ENCODE peak calls at places on chromosomes 5 and 9, in six cellular contexts. W is K562, G is Panc1, I is HCT116, X is GM23338, U is HepG2. H is an unnamed sample.

GRCh38 chr5:55923873-55924500 is 70.8 kb downstream of the IL6ST start:
- ATAC-seq in W (peak), G (peak), I (no peak), X (no peak), U (no peak), H (no peak)

GRCh38 chr5:35618297-35618636 is 604 bp downstream of the SPEF2 start:
- ATAC-seq in W (no peak), G (peak), I (no peak), X (no peak), U (peak), H (peak)

GRCh38 chr5:84148651-84149050 is 236.0 kb downstream of the EDIL3 start:
- ATAC-seq in W (no peak), G (no peak), I (no peak), X (no peak), U (no peak), H (no peak)

GRCh38 chr5:102879741-102880140 is 124.6 kb downstream of the PAM start:
- ATAC-seq in W (no peak), G (no peak), I (no peak), X (no peak), U (no peak), H (no peak)

GRCh38 chr5:124743534-124744169 is 2.8 kb downstream of the ZNF608 start:
- ATAC-seq in W (no peak), G (peak), I (peak), X (peak), U (no peak), H (no peak)

GRCh38 chr9:111857555-111858211 is 38.9 kb upstream of the UGCG start:
- ATAC-seq in W (no peak), G (no peak), I (no peak), X (no peak), U (no peak), H (no peak)

GRCh38 chr9:14347408-14348224 is 33.7 kb upstream of the NFIB start:
- ATAC-seq in W (no peak), G (peak), I (no peak), X (peak), U (peak), H (peak)

GRCh38 chr9:130173462-130173876 is 1.3 kb downstream of the NCS1 start:
- ATAC-seq in W (no peak), G (no peak), I (no peak), X (peak), U (no peak), H (no peak)

GRCh38 chr9:22052376-22052945 is 43.4 kb upstream of the CDKN2B start:
- ATAC-seq in W (no peak), G (no peak), I (peak), X (no peak), U (no peak), H (no peak)

GRCh38 chr9:101383361-101383760 is 1.4 kb downstream of the BAAT start:
- ATAC-seq in W (no peak), G (no peak), I (no peak), X (no peak), U (no peak), H (no peak)

GRCh38 chr5:160312960-160313734 is 783 bp upstream of the CCNJL start:
- ATAC-seq in W (no peak), G (no peak), I (no peak), X (no peak), U (no peak), H (no peak)

GRCh38 chr5:127571314-127571713 is 53.9 kb downstream of the PRRC1 start:
- ATAC-seq in W (no peak), G (no peak), I (no peak), X (no peak), U (no peak), H (no peak)

GRCh38 chr5:44875661-44876250 is 67.0 kb downstream of the MRPS30 start:
- ATAC-seq in W (no peak), G (peak), I (peak), X (no peak), U (no peak), H (no peak)

GRCh38 chr9:109627042-109627441 is 128.9 kb upstream of the PTPN3 start:
- ATAC-seq in W (no peak), G (no peak), I (peak), X (peak), U (no peak), H (no peak)

GRCh38 chr5:109865636-109866035 is 175.9 kb downstream of the MAN2A1 start:
- ATAC-seq in W (peak), G (peak), I (no peak), X (no peak), U (peak), H (no peak)

GRCh38 chr5:61728287-61728686 is 396.2 kb downstream of the ZSWIM6 start:
- ATAC-seq in W (no peak), G (no peak), I (no peak), X (no peak), U (no peak), H (no peak)

GRCh38 chr5:149240354-149240998 is 31.2 kb upstream of the AFAP1L1 start:
- ATAC-seq in W (peak), G (no peak), I (no peak), X (no peak), U (no peak), H (no peak)

GRCh38 chr9:3337515-3337914 is 188.3 kb downstream of the RFX3 start:
- ATAC-seq in W (no peak), G (no peak), I (no peak), X (no peak), U (no peak), H (peak)

GRCh38 chr5:106875591-106876297 is 795.0 kb downstream of the EFNA5 start:
- ATAC-seq in W (peak), G (peak), I (peak), X (peak), U (peak), H (peak)

GRCh38 chr5:154138701-154139100 is 51.8 kb upstream of the GALNT10 start:
- ATAC-seq in W (no peak), G (no peak), I (no peak), X (peak), U (no peak), H (no peak)

GRCh38 chr5:81537905-81538535 is 144.1 kb upstream of the ACOT12 start:
- ATAC-seq in W (no peak), G (no peak), I (no peak), X (no peak), U (no peak), H (no peak)

GRCh38 chr5:143682221-143682620 is 129.7 kb upstream of the HMHB1 start:
- ATAC-seq in W (no peak), G (no peak), I (no peak), X (no peak), U (peak), H (no peak)

GRCh38 chr5:101942321-101942882 is 353.7 kb downstream of the SLCO4C1 start:
- ATAC-seq in W (no peak), G (peak), I (peak), X (peak), U (peak), H (no peak)

GRCh38 chr9:136171009-136171800 is 33.7 kb downstream of the LHX3 start:
- ATAC-seq in W (no peak), G (no peak), I (peak), X (peak), U (peak), H (no peak)

GRCh38 chr9:137411670-137412380 is 11.1 kb downstream of the EXD3 start:
- ATAC-seq in W (peak), G (peak), I (peak), X (no peak), U (no peak), H (peak)

GRCh38 chr5:1178529-1179382 is 22.6 kb upstream of the SLC6A19 start:
- ATAC-seq in W (peak), G (no peak), I (no peak), X (no peak), U (no peak), H (no peak)

GRCh38 chr5:143355710-143356109 is 47.8 kb downstream of the NR3C1 start:
- ATAC-seq in W (peak), G (peak), I (peak), X (no peak), U (peak), H (peak)

GRCh38 chr5:31924005-31924404 is 250.1 kb downstream of the GOLPH3 start:
- ATAC-seq in W (no peak), G (no peak), I (no peak), X (no peak), U (no peak), H (no peak)

GRCh38 chr5:107466233-107466769 is 204.4 kb downstream of the EFNA5 start:
- ATAC-seq in W (peak), G (peak), I (peak), X (peak), U (no peak), H (no peak)

GRCh38 chr5:111079846-111080245 is 8.3 kb downstream of the TSLP start:
- ATAC-seq in W (no peak), G (no peak), I (no peak), X (no peak), U (no peak), H (no peak)

GRCh38 chr5:89968870-89969472 is 440.6 kb downstream of the CETN3 start:
- ATAC-seq in W (no peak), G (no peak), I (no peak), X (no peak), U (no peak), H (no peak)

GRCh38 chr5:59484618-59485017 is 408.9 kb downstream of the PDE4D start:
- ATAC-seq in W (no peak), G (no peak), I (no peak), X (no peak), U (no peak), H (no peak)

GRCh38 chr9:95038666-95039065 is 278.8 kb downstream of the FANCC start:
- ATAC-seq in W (no peak), G (no peak), I (no peak), X (no peak), U (no peak), H (no peak)

GRCh38 chr5:96297290-96297689 is 135.8 kb downstream of the PCSK1 start:
- ATAC-seq in W (no peak), G (no peak), I (no peak), X (no peak), U (peak), H (peak)

GRCh38 chr9:70422371-70423043 is 8.1 kb upstream of the KLF9 start:
- ATAC-seq in W (no peak), G (no peak), I (no peak), X (no peak), U (no peak), H (no peak)

GRCh38 chr5:172454355-172455086 is at the start of gene SH3PXD2B:
- ATAC-seq in W (peak), G (peak), I (peak), X (peak), U (peak), H (peak)
- TF ChIP-seq POLR2AphosphoS5 in W (no peak), G (no peak), I (peak), X (no peak), U (no peak), H (peak)

DNA sequence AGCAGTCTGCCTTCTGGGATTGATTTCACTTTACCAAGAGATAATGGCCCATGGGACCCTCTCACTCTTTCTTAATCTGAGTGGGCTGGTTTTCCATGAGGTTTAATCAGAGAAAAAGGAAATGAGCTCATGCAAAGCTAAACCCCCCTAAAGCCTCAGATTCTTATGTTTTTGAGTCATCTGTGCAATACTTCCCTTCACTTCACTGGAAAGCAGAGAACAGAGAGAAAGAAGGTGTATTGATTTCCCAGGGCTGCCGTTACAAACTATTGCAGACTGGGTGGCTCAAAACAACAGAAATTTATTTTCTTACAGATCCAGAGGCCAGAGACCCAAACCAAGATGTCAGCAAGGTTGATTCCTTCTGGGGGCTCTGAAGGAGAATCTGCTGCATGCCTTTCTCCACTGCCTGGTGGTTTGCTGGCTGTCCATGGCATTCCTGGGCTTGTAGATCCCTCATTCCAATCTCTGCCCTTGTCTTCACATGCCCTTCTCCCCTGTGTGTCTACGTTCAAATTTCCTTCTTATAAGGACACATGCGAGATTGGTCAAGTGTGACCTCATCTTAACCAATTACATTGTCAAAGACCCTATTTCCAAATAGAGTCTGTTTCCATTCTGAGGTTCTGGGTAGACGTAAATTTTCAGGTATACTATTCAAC is 84.6 kb upstream of the RAI14 start:
- ATAC-seq in W (no peak), G (no peak), I (no peak), X (no peak), U (no peak), H (no peak)
- TF ChIP-seq POLR2AphosphoS5 in W (no peak), G (no peak), I (no peak), X (no peak), U (no peak), H (no peak)

DNA sequence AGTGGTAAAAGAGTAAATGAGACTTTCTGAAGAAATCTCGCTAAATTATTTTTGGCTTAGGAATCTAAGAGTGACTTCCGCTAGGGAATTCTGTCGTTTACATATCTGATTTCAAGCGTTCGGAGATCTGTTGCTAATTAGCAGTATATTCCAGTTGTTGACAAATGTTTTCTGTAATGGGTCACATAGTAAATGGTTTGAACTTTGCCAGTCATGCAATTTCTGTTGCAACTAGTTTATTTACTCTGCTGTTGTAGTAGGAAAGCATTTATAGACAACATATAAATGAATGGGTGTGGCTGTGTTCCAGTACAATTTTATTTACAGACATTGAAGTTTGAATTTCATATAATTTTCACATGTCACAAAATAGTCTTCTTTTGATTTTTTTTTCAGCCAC is 57.4 kb upstream of the JAK2 start:
- ATAC-seq in W (no peak), G (no peak), I (no peak), X (no peak), U (no peak), H (no peak)
- TF ChIP-seq POLR2AphosphoS5 in W (no peak), G (no peak), I (no peak), X (no peak), U (no peak), H (no peak)

DNA sequence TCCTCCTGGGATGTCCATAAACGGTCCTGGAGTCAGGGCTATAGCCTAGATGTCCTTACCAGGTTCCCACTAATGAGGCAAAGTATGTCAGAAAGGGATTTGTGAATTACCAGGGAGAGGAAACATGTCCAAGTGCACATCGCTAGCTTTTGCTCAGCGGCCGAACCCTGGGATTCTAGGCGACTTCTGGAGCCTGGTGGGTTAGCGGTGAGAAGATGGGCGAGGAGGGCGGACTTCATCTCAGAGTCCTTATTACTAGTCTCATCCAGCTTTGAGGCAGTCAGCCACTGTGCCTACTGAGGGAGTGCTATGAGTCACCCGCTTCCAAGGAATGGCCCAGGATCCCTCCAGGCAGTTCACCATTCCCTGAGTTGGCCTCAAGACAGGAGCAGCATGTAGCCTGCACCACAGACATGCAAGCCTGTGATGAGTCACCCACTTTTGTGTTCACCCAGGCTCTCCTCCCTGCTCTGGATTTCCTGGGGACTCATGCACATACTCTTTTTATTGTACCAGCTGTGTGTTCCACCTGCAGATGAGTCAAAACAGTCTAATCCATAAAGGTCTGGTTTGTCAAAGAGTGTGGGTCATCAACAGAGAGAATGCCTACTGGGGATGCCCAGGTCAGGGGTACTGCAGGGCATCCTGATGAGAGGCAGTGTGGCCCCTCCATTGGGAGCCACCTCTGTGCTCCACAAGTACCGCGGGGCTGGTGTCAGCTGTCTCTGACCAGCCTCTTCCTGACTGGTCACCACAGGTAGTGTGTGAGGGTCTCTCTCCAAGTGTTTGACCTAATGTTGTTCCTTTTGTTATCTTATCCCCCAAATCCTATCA is 20.2 kb downstream of the SLC22A5 start:
- ATAC-seq in W (no peak), G (peak), I (peak), X (no peak), U (no peak), H (peak)
- TF ChIP-seq POLR2AphosphoS5 in W (no peak), G (peak), I (peak), X (no peak), U (no peak), H (peak)

GRCh38 chr5:14665949-14666741 is 1.6 kb downstream of the OTULIN start:
- ATAC-seq in W (peak), G (no peak), I (no peak), X (peak), U (peak), H (no peak)
- TF ChIP-seq POLR2AphosphoS5 in W (no peak), G (no peak), I (no peak), X (no peak), U (no peak), H (no peak)

GRCh38 chr9:126472446-126472845 is 141.3 kb upstream of the LMX1B start:
- ATAC-seq in W (no peak), G (no peak), I (no peak), X (no peak), U (no peak), H (no peak)

GRCh38 chr9:126468141-126468825 is 141.7 kb downstream of the MVB12B start:
- ATAC-seq in W (no peak), G (no peak), I (no peak), X (no peak), U (no peak), H (no peak)

GRCh38 chr9:126472931-126473330 is 140.8 kb upstream of the LMX1B start:
- ATAC-seq in W (no peak), G (no peak), I (no peak), X (no peak), U (no peak), H (no peak)

GRCh38 chr9:126470251-126470993 is 143.3 kb upstream of the LMX1B start:
- ATAC-seq in W (no peak), G (no peak), I (no peak), X (no peak), U (no peak), H (no peak)

DNA sequence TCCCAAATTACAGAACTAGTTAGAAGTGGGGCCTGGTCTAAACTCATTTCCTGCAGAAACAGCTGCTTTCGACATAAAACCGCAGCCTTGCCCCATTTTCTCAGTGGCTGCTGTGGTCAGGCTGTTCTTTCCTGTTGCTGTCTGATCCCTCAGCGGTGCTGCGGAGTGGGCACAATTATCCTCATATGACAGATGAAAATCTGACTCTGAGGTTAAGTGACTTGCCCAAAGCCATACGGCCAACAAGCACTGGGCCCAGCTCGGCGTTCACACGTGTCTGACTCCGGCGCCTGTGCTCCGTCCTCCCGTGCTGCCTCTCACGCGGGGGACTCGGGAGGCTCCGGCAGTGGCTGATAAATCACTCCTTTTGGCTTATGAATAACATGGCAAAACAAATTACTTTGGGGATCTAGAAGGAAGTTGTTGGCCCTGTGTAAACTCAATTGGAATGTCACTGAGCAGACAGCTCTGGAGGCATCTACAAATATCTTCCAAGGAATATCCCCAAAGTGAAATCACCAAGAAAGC is 142.6 kb upstream of the LMX1B start:
- ATAC-seq in W (no peak), G (no peak), I (no peak), X (no peak), U (no peak), H (peak)
- TF ChIP-seq POLR2AphosphoS5 in W (no peak), G (no peak), I (no peak), X (no peak), U (no peak), H (no peak)